ENCODE peak calls at places on chromosomes 5 and 9, in seven cellular contexts. L, M, Z, K, J, N and S are unnamed samples.
A peak's percentile ranks its signal among the peaks of the same experiment; 100 is the strongest.

GRCh38 chr5:34700078-34700452 is 43.9 kb downstream of the RAI14 start:
- DNase-seq in L (no peak), M (no peak), Z (no peak), K (no peak), J (no peak), N (no peak), S (no peak)

GRCh38 chr9:22237497-22238363 is 208.9 kb upstream of the DMRTA1 start:
- DNase-seq in L (no peak), M (no peak), Z (no peak), K (no peak), J (no peak), N (no peak), S (no peak)

GRCh38 chr5:67511911-67512310 is 315.3 kb upstream of the CD180 start:
- DNase-seq in L (no peak), M (no peak), Z (no peak), K (no peak), J (no peak), N (no peak), S (no peak)

GRCh38 chr5:68053202-68053601 is 162.4 kb upstream of the PIK3R1 start:
- DNase-seq in L (no peak), M (no peak), Z (no peak), K (no peak), J (no peak), N (no peak), S (no peak)

GRCh38 chr9:71145179-71145578 is 23.8 kb upstream of the TRPM3 start:
- DNase-seq in L (no peak), M (no peak), Z (no peak), K (no peak), J (no peak), N (no peak), S (no peak)

GRCh38 chr5:92403308-92403707 is 1020.2 kb upstream of the ARRDC3 start:
- DNase-seq in L (no peak), M (no peak), Z (no peak), K (no peak), J (no peak), N (no peak), S (no peak)

GRCh38 chr9:13064676-13065075 is 214.8 kb downstream of the MPDZ start:
- DNase-seq in L (no peak), M (no peak), Z (no peak), K (no peak), J (no peak), N (no peak), S (no peak)

GRCh38 chr5:173016621-173017046 is 33.1 kb downstream of the ATP6V0E1 start:
- DNase-seq in L (no peak), M (no peak), Z (peak; percentile 60), K (no peak), J (no peak), N (no peak), S (no peak)

GRCh38 chr5:149731617-149732400 is 1.7 kb downstream of the PPARGC1B start:
- DNase-seq in L (peak; percentile 91), M (peak; percentile 47), Z (peak; percentile 71), K (peak; percentile 67), J (peak; percentile 96), N (peak; percentile 81), S (peak; percentile 52)
- H3K27ac ChIP-seq in L (peak overlapping the region; percentile 95), M (no peak overlapping the region), Z (no peak overlapping the region), K (no peak overlapping the region), J (peak overlapping the region; percentile 92), N (peak overlapping the region; percentile 90), S (peak overlapping the region; percentile 62)

DNA sequence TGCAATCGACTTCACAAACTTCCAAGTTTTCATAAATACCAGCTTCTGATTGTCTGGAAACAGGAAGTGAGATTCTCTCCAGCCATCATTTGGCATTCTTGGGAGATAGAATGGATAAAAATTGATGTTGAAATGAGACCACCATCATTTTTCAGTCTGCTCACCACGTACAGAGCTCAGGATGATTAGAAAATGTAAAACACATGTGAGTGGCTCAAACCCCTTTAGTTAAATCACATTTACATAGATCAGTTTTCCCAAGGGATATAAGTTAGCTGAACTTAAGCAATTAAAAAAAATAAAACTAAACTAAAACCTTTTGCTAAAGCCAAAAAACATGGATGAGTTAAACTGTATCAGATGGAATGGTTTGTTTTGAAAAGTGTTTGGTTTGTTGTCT is 37.1 kb upstream of the GDNF start:
- DNase-seq in L (no peak), M (no peak), Z (no peak), K (no peak), J (no peak), N (no peak), S (no peak)
- H3K27ac ChIP-seq in L (no peak overlapping the region), M (no peak overlapping the region), Z (no peak overlapping the region), K (no peak overlapping the region), J (no peak overlapping the region), N (no peak overlapping the region), S (no peak overlapping the region)

DNA sequence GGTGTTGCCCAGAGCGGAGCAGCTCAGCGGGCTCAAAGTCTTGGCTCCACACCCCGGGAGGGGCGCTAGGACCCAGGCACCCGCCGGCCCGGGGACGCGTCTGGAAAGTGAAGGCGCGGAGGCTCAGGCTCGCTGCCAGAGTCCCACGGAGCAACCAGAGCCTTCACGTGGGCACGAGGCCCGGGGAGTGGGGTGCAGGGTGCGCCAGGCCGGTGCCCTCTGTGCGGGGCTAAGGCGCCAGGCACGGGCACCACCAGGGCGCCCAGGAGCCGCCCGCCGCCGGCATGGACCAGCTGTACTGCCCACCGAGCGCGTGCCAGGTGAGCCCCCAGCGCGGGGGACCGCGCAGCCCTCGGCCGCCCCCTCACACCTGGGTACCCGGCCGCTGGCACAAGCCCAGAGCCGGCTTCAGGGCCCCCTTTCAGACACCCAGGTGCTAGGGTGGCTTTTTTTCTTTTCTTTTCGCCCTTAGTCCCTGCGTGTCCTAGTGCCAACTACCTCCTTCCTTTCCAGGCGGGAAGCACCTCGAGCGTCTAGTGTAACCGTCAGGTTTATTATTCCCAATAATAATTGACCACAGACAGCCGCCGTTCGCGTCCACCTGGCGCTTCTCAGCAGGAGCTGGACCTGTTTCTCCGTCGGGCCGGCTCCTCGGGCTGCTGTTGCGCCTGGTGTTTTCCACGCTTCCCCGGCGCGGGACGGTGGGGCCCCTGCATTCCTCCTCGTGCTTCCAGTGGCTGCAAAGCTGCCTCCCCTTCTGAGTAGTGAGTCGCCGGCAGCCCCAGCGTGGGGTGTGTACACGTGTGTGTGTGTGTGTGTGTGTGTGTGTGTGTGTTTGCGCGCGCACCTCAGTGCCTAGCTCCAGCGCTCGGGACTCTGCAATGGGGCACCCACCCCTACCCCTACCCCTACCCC is 30.1 kb upstream of the PDE8B start:
- DNase-seq in L (peak; percentile 17), M (no peak), Z (peak; percentile 87), K (no peak), J (peak; percentile 31), N (no peak), S (no peak)
- H3K27ac ChIP-seq in L (no peak overlapping the region), M (no peak overlapping the region), Z (peak overlapping the region; percentile 94), K (no peak overlapping the region), J (no peak overlapping the region), N (no peak overlapping the region), S (no peak overlapping the region)

GRCh38 chr5:95900383-95900958 is 61.2 kb downstream of the ELL2 start:
- DNase-seq in L (no peak), M (no peak), Z (peak; percentile 57), K (no peak), J (no peak), N (no peak), S (no peak)

GRCh38 chr5:95899040-95899439 is 62.6 kb downstream of the ELL2 start:
- DNase-seq in L (no peak), M (no peak), Z (no peak), K (no peak), J (no peak), N (no peak), S (no peak)

GRCh38 chr5:95901676-95902646 is 59.7 kb downstream of the ELL2 start:
- DNase-seq in L (no peak), M (no peak), Z (no peak), K (no peak), J (no peak), N (no peak), S (no peak)

GRCh38 chr5:95903838-95904237 is 57.8 kb downstream of the ELL2 start:
- DNase-seq in L (no peak), M (no peak), Z (no peak), K (no peak), J (no peak), N (no peak), S (no peak)

DNA sequence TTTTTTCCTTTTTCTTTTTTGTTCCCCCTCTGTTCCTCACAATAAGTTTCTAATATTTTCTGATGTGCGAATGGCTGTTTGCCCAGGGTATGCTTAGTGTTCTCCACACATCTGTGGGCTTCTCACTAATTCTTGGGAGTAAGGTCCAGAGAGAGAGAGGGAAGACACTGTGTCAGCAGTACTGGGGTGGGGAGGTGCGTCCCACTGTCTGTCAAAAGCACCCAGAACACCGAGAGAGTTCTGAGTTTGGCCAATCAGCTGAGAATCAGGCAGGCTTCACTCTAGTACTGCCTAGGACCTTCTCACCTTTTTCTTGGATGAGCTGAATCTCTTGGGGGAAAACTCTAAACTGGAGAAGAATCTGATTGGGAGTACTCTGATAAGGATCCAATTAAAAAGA is 61.8 kb downstream of the ELL2 start:
- DNase-seq in L (no peak), M (no peak), Z (no peak), K (no peak), J (no peak), N (no peak), S (no peak)
- H3K27ac ChIP-seq in L (peak overlapping the region; percentile 67), M (no peak overlapping the region), Z (no peak overlapping the region), K (peak overlapping the region; percentile 49), J (no peak overlapping the region), N (no peak overlapping the region), S (peak overlapping the region; percentile 28)

DNA sequence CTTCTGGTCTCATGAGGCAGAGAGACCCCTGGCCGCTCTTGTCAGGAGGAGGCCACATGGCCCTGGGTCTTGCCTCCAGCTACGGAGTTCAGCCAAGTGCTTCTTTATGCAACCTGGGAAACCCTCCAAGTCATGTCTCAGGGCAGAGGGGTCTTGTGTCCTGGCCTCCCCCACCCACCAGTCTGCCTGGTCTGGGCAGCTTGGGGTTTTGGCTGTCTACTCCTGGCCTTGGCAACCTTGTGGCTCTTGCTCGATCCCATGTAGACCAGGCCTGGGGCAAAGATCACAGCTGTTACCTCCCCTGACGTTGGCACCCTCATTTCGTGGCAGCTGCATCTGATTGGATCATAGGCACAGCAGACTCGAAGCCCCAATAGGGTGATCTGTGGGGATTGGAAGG is 28.3 kb downstream of the JADE2 start:
- DNase-seq in L (no peak), M (no peak), Z (no peak), K (no peak), J (no peak), N (no peak), S (no peak)
- H3K27ac ChIP-seq in L (peak overlapping the region; percentile 89), M (peak overlapping the region; percentile 95), Z (peak overlapping the region; percentile 46), K (no peak overlapping the region), J (no peak overlapping the region), N (peak overlapping the region; percentile 85), S (no peak overlapping the region)

GRCh38 chr9:111805841-111806241 is 11.1 kb upstream of the SHOC1 start:
- DNase-seq in L (no peak), M (no peak), Z (no peak), K (no peak), J (no peak), N (no peak), S (no peak)
- H3K27ac ChIP-seq in L (no peak overlapping the region), M (no peak overlapping the region), Z (no peak overlapping the region), K (no peak overlapping the region), J (no peak overlapping the region), N (peak overlapping the region; percentile 38), S (no peak overlapping the region)